ENCODE peak calls at places on chromosomes 3 and 15, in four cellular contexts. One of them, this sample, is unnamed.

GRCh38 chr15:70241031-70241430 is 143.3 kb upstream of the TLE3 start:
- DNase-seq in B cell: no peak
- DNase-seq in WTC11: no peak
- DNase-seq in colonic mucosa: no peak
- DNase-seq in this sample: no peak

GRCh38 chr15:31070867-31071266 is 30.7 kb downstream of the TRPM1 start:
- DNase-seq in B cell: no peak
- DNase-seq in WTC11: no peak
- DNase-seq in colonic mucosa: no peak
- DNase-seq in this sample: no peak

GRCh38 chr3:38722760-38723568 is 73.5 kb upstream of the SCN5A start:
- DNase-seq in B cell: no peak
- DNase-seq in WTC11: no peak
- DNase-seq in colonic mucosa: no peak
- DNase-seq in this sample: no peak

GRCh38 chr3:23644741-23645140 is 161.0 kb upstream of the UBE2E1 start:
- DNase-seq in B cell: no peak
- DNase-seq in WTC11: no peak
- DNase-seq in colonic mucosa: no peak
- DNase-seq in this sample: no peak

GRCh38 chr3:191065183-191065805 is 133.7 kb upstream of the OSTN start:
- DNase-seq in B cell: no peak
- DNase-seq in WTC11: no peak
- DNase-seq in colonic mucosa: no peak
- DNase-seq in this sample: no peak

GRCh38 chr3:56939759-56940323 is 120.6 kb upstream of the SPATA12 start:
- DNase-seq in B cell: no peak
- DNase-seq in WTC11: no peak
- DNase-seq in colonic mucosa: no peak
- DNase-seq in this sample: no peak

GRCh38 chr15:68655686-68656437 is 77.1 kb downstream of the CORO2B start:
- DNase-seq in B cell: no peak
- DNase-seq in WTC11: no peak
- DNase-seq in colonic mucosa: no peak
- DNase-seq in this sample: no peak

GRCh38 chr3:51557993-51558392 is 19.5 kb downstream of the RAD54L2 start:
- DNase-seq in B cell: no peak
- DNase-seq in WTC11: no peak
- DNase-seq in colonic mucosa: no peak
- DNase-seq in this sample: no peak

GRCh38 chr15:72961326-72961725 is 90.9 kb upstream of the NEO1 start:
- DNase-seq in B cell: no peak
- DNase-seq in WTC11: no peak
- DNase-seq in colonic mucosa: peak
- DNase-seq in this sample: no peak

GRCh38 chr3:113946831-113947230 is 982 bp upstream of the ZDHHC23 start:
- DNase-seq in B cell: no peak
- DNase-seq in WTC11: no peak
- DNase-seq in colonic mucosa: no peak
- DNase-seq in this sample: no peak

GRCh38 chr15:56910801-56911200 is 7.6 kb upstream of the TCF12 start:
- DNase-seq in B cell: no peak
- DNase-seq in WTC11: peak
- DNase-seq in colonic mucosa: no peak
- DNase-seq in this sample: no peak

GRCh38 chr3:25855281-25855680 is 65.4 kb downstream of the OXSM start:
- DNase-seq in B cell: no peak
- DNase-seq in WTC11: no peak
- DNase-seq in colonic mucosa: no peak
- DNase-seq in this sample: no peak

GRCh38 chr3:58120075-58120812 is 90.5 kb downstream of the DNASE1L3 start:
- DNase-seq in B cell: peak
- DNase-seq in WTC11: no peak
- DNase-seq in colonic mucosa: no peak
- DNase-seq in this sample: no peak

GRCh38 chr15:62135532-62136134 is 29.5 kb downstream of the C2CD4B start:
- DNase-seq in B cell: no peak
- DNase-seq in WTC11: no peak
- DNase-seq in colonic mucosa: peak
- DNase-seq in this sample: peak

GRCh38 chr15:101070502-101071273 is 151.5 kb downstream of the LRRK1 start:
- DNase-seq in B cell: no peak
- DNase-seq in WTC11: no peak
- DNase-seq in colonic mucosa: no peak
- DNase-seq in this sample: no peak

GRCh38 chr3:115670911-115671310 is 47.6 kb downstream of the GAP43 start:
- DNase-seq in B cell: no peak
- DNase-seq in WTC11: no peak
- DNase-seq in colonic mucosa: no peak
- DNase-seq in this sample: no peak

GRCh38 chr3:43996379-43997301 is 245.0 kb upstream of the TOPAZ1 start:
- DNase-seq in B cell: peak
- DNase-seq in WTC11: peak
- DNase-seq in colonic mucosa: no peak
- DNase-seq in this sample: peak

GRCh38 chr3:65676592-65676991 is 362.1 kb downstream of the MAGI1 start:
- DNase-seq in B cell: no peak
- DNase-seq in WTC11: no peak
- DNase-seq in colonic mucosa: no peak
- DNase-seq in this sample: no peak

GRCh38 chr3:32667072-32667582 is 17.9 kb upstream of the CNOT10 start:
- DNase-seq in B cell: no peak
- DNase-seq in WTC11: no peak
- DNase-seq in colonic mucosa: no peak
- DNase-seq in this sample: no peak

GRCh38 chr3:127141921-127142730 is 50.8 kb upstream of the PRR23E start:
- DNase-seq in B cell: no peak
- DNase-seq in WTC11: no peak
- DNase-seq in colonic mucosa: peak
- DNase-seq in this sample: no peak

GRCh38 chr15:60936186-60936585 is 292.9 kb downstream of the RORA start:
- DNase-seq in B cell: no peak
- DNase-seq in WTC11: no peak
- DNase-seq in colonic mucosa: no peak
- DNase-seq in this sample: no peak

GRCh38 chr3:1072040-1072439 is 20.8 kb upstream of the CNTN6 start:
- DNase-seq in B cell: no peak
- DNase-seq in WTC11: no peak
- DNase-seq in colonic mucosa: no peak
- DNase-seq in this sample: no peak

GRCh38 chr3:15768421-15769255 is 29.1 kb downstream of the ANKRD28 start:
- DNase-seq in B cell: no peak
- DNase-seq in WTC11: no peak
- DNase-seq in colonic mucosa: no peak
- DNase-seq in this sample: peak

GRCh38 chr3:2099028-2099671 is 484 bp downstream of the CNTN4 start:
- DNase-seq in B cell: no peak
- DNase-seq in WTC11: no peak
- DNase-seq in colonic mucosa: peak
- DNase-seq in this sample: peak

GRCh38 chr3:190385835-190386688 is 1.9 kb upstream of the CLDN16 start:
- DNase-seq in B cell: no peak
- DNase-seq in WTC11: no peak
- DNase-seq in colonic mucosa: no peak
- DNase-seq in this sample: peak

GRCh38 chr3:4601926-4602325 is 108.8 kb downstream of the ITPR1 start:
- DNase-seq in B cell: no peak
- DNase-seq in WTC11: no peak
- DNase-seq in colonic mucosa: no peak
- DNase-seq in this sample: no peak

GRCh38 chr3:80688814-80689213 is 921.0 kb upstream of the ROBO1 start:
- DNase-seq in B cell: no peak
- DNase-seq in WTC11: no peak
- DNase-seq in colonic mucosa: no peak
- DNase-seq in this sample: no peak

GRCh38 chr15:57610130-57610529 is 18.4 kb downstream of the MYZAP start:
- DNase-seq in B cell: no peak
- DNase-seq in WTC11: no peak
- DNase-seq in colonic mucosa: peak
- DNase-seq in this sample: peak

GRCh38 chr3:158950131-158950901 is 148.5 kb downstream of the MFSD1 start:
- DNase-seq in B cell: no peak
- DNase-seq in WTC11: no peak
- DNase-seq in colonic mucosa: no peak
- DNase-seq in this sample: no peak

GRCh38 chr3:30496496-30496966 is 109.9 kb upstream of the TGFBR2 start:
- DNase-seq in B cell: no peak
- DNase-seq in WTC11: no peak
- DNase-seq in colonic mucosa: no peak
- DNase-seq in this sample: no peak

GRCh38 chr3:194300392-194300758 is 50.8 kb downstream of the CPN2 start:
- DNase-seq in B cell: no peak
- DNase-seq in WTC11: peak
- DNase-seq in colonic mucosa: peak
- DNase-seq in this sample: peak

GRCh38 chr15:39191871-39192281 is 389.0 kb upstream of the THBS1 start:
- DNase-seq in B cell: no peak
- DNase-seq in WTC11: no peak
- DNase-seq in colonic mucosa: no peak
- DNase-seq in this sample: no peak

GRCh38 chr15:68091743-68092142 is 37.6 kb downstream of the PIAS1 start:
- DNase-seq in B cell: no peak
- DNase-seq in WTC11: no peak
- DNase-seq in colonic mucosa: no peak
- DNase-seq in this sample: no peak

GRCh38 chr3:186519021-186519658 is 25.0 kb downstream of the CRYGS start:
- DNase-seq in B cell: peak
- DNase-seq in WTC11: no peak
- DNase-seq in colonic mucosa: no peak
- DNase-seq in this sample: no peak

GRCh38 chr3:9915252-9916141 is 1.4 kb upstream of the IL17RC start:
- DNase-seq in B cell: peak
- DNase-seq in WTC11: peak
- DNase-seq in colonic mucosa: peak
- DNase-seq in this sample: peak
- TF ChIP-seq CTCF in B cell: no peak
- TF ChIP-seq CTCF in WTC11: no peak
- TF ChIP-seq CTCF in colonic mucosa: no peak
- TF ChIP-seq CTCF in this sample: peak

GRCh38 chr3:53231532-53232511 is 24.0 kb downstream of the TKT start:
- DNase-seq in B cell: no peak
- DNase-seq in WTC11: no peak
- DNase-seq in colonic mucosa: no peak
- DNase-seq in this sample: no peak
- TF ChIP-seq CTCF in B cell: no peak
- TF ChIP-seq CTCF in WTC11: no peak
- TF ChIP-seq CTCF in colonic mucosa: no peak
- TF ChIP-seq CTCF in this sample: no peak

GRCh38 chr3:117011687-117012250 is 302.2 kb downstream of the TUSC7 start:
- DNase-seq in B cell: no peak
- DNase-seq in WTC11: no peak
- DNase-seq in colonic mucosa: no peak
- DNase-seq in this sample: no peak

GRCh38 chr3:117017135-117017990 is 307.8 kb downstream of the TUSC7 start:
- DNase-seq in B cell: no peak
- DNase-seq in WTC11: no peak
- DNase-seq in colonic mucosa: no peak
- DNase-seq in this sample: no peak

GRCh38 chr3:117019082-117019713 is 309.6 kb downstream of the TUSC7 start:
- DNase-seq in B cell: peak
- DNase-seq in WTC11: peak
- DNase-seq in colonic mucosa: peak
- DNase-seq in this sample: peak

GRCh38 chr3:117018622-117019021 is 309.0 kb downstream of the TUSC7 start:
- DNase-seq in B cell: no peak
- DNase-seq in WTC11: no peak
- DNase-seq in colonic mucosa: no peak
- DNase-seq in this sample: no peak

DNA sequence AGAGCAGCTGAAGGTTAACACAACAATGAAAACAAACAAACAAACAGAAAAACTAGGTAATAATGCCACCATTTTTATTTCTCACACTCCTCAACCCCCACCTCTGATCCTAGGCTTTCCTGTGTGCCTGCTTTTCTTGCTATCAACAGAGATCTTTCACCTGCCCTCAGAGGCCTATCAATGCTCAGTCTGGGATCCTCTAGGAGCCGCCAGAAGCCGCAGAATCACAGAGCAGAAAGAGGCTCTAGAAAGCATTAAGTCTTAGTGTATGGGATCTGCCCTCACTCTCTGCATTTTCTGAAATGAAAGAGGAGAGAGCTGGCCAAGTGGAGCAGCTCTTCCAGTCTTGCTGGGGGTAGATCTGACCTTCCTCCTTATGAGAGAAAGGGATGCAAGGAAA is 306.8 kb downstream of the TUSC7 start:
- DNase-seq in B cell: no peak
- DNase-seq in WTC11: peak
- DNase-seq in colonic mucosa: no peak
- DNase-seq in this sample: no peak
- TF ChIP-seq CTCF in B cell: no peak
- TF ChIP-seq CTCF in WTC11: no peak
- TF ChIP-seq CTCF in colonic mucosa: no peak
- TF ChIP-seq CTCF in this sample: no peak

DNA sequence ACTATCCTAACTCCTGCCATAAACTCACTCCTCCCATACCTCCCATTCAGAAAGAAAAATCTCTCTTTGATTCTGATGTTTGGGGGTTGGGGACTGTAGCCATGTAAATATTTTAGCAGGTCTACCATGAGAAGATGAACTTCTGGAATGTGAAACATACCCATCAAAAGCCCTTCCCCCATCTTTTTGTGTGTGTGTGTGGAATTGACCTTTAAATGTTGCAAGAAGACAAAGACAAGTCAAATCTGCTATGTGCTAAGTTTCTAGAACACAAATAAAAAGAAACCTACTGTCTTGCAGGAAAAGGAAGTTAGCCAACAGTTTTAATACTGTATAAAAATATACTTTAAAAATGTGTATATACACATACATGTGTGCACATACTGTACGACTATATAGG is 29.7 kb upstream of the USP50 start:
- DNase-seq in B cell: no peak
- DNase-seq in WTC11: no peak
- DNase-seq in colonic mucosa: no peak
- DNase-seq in this sample: no peak
- TF ChIP-seq CTCF in B cell: no peak
- TF ChIP-seq CTCF in WTC11: no peak
- TF ChIP-seq CTCF in colonic mucosa: no peak
- TF ChIP-seq CTCF in this sample: no peak

GRCh38 chr3:150603090-150603887 is at the start of gene SELENOT:
- DNase-seq in B cell: peak
- DNase-seq in WTC11: peak
- DNase-seq in colonic mucosa: peak
- DNase-seq in this sample: peak
- TF ChIP-seq CTCF in B cell: peak
- TF ChIP-seq CTCF in WTC11: no peak
- TF ChIP-seq CTCF in colonic mucosa: no peak
- TF ChIP-seq CTCF in this sample: peak

GRCh38 chr15:51727141-51727897 is 10.1 kb downstream of the LYSMD2 start:
- DNase-seq in B cell: no peak
- DNase-seq in WTC11: no peak
- DNase-seq in colonic mucosa: no peak
- DNase-seq in this sample: no peak
- TF ChIP-seq CTCF in B cell: no peak
- TF ChIP-seq CTCF in WTC11: no peak
- TF ChIP-seq CTCF in colonic mucosa: no peak
- TF ChIP-seq CTCF in this sample: no peak

This sample was measured in thyroid gland.